ENCODE peak calls at places on chromosomes 5 and 9, in four cellular contexts. J, X, A and Q are unnamed samples.

GRCh38 chr5:115374057-115374775 is 77.8 kb upstream of the CCDC112 start:
- DNase-seq in J (no peak), X (no peak), A (no peak), Q (no peak)

GRCh38 chr5:124790261-124790894 is 43.9 kb upstream of the ZNF608 start:
- DNase-seq in J (no peak), X (no peak), A (no peak), Q (no peak)

GRCh38 chr5:159801303-159801702 is 115.0 kb upstream of the ADRA1B start:
- DNase-seq in J (no peak), X (no peak), A (no peak), Q (no peak)

GRCh38 chr5:120464627-120465280 is 654 bp downstream of the PRR16 start:
- DNase-seq in J (peak), X (no peak), A (peak), Q (no peak)

GRCh38 chr9:22244141-22245011 is 202.2 kb upstream of the DMRTA1 start:
- DNase-seq in J (peak), X (no peak), A (peak), Q (no peak)

GRCh38 chr9:111900081-111900805 is 3.6 kb downstream of the UGCG start:
- DNase-seq in J (no peak), X (no peak), A (no peak), Q (no peak)

GRCh38 chr5:157025093-157025698 is 33.7 kb downstream of the HAVCR1 start:
- DNase-seq in J (no peak), X (peak), A (no peak), Q (no peak)

GRCh38 chr5:52838306-52839015 is 50.7 kb downstream of the ITGA1 start:
- DNase-seq in J (no peak), X (no peak), A (no peak), Q (no peak)

GRCh38 chr5:68730220-68731010 is 363.4 kb upstream of the SLC30A5 start:
- DNase-seq in J (no peak), X (no peak), A (no peak), Q (no peak)

GRCh38 chr5:136159457-136159856 is 26.8 kb downstream of the SMAD5 start:
- DNase-seq in J (no peak), X (no peak), A (no peak), Q (no peak)

GRCh38 chr9:92263131-92263530 is 30.4 kb downstream of the IARS1 start:
- DNase-seq in J (no peak), X (no peak), A (no peak), Q (no peak)

GRCh38 chr5:75685141-75685540 is 32.1 kb downstream of the POC5 start:
- DNase-seq in J (no peak), X (no peak), A (no peak), Q (no peak)

GRCh38 chr5:37668524-37669047 is 171.3 kb downstream of the GDNF start:
- DNase-seq in J (no peak), X (no peak), A (no peak), Q (no peak)

GRCh38 chr5:79611046-79611829 is 1.0 kb upstream of the TENT2 start:
- DNase-seq in J (no peak), X (no peak), A (no peak), Q (no peak)

GRCh38 chr5:132094393-132095076 is 20.9 kb downstream of the CSF2 start:
- DNase-seq in J (no peak), X (no peak), A (no peak), Q (no peak)

GRCh38 chr9:2229109-2229733 is 214.1 kb downstream of the SMARCA2 start:
- DNase-seq in J (peak), X (no peak), A (no peak), Q (no peak)

GRCh38 chr9:121299467-121300282 is 31.7 kb downstream of the GSN start:
- DNase-seq in J (no peak), X (no peak), A (peak), Q (peak)

GRCh38 chr5:116747881-116748280 is 173.3 kb upstream of the SEMA6A start:
- DNase-seq in J (no peak), X (no peak), A (no peak), Q (no peak)

GRCh38 chr5:18968966-18969365 is 1019.0 kb downstream of the CDH18 start:
- DNase-seq in J (no peak), X (no peak), A (no peak), Q (no peak)

GRCh38 chr9:134517069-134517680 is 124.4 kb upstream of the COL5A1 start:
- DNase-seq in J (no peak), X (no peak), A (no peak), Q (no peak)

GRCh38 chr5:76371955-76372319 is 31.1 kb upstream of the IQGAP2 start:
- DNase-seq in J (no peak), X (no peak), A (no peak), Q (no peak)